ENCODE peak calls at places on chromosomes 1 and 21, in ten cellular contexts. E is activated naive CD4-positive, alpha-beta T cell treated with Interleukin-2 at 50 U/mL for 16 hours; F is T47D; X is NCI-H2171; C is ACHN; R is GOT3; S is T1000; L is ELR; A is HAP-1; W is psoas muscle. O is an unnamed sample.

GRCh38 chr1:174954686-174955669 is 44.8 kb upstream of the CACYBP start:
- DNase-seq in E (no peak), F (no peak), X (peak), C (no peak), R (no peak), S (no peak), L (no peak), A (no peak), W (no peak), O (no peak)

GRCh38 chr1:198416276-198416675 is 124.2 kb downstream of the ATP6V1G3 start:
- DNase-seq in E (no peak), F (no peak), X (no peak), C (no peak), R (no peak), S (no peak), L (no peak), A (no peak), W (no peak), O (no peak)

GRCh38 chr1:174800221-174800791 is 199.4 kb upstream of the CACYBP start:
- DNase-seq in E (peak), F (no peak), X (no peak), C (peak), R (no peak), S (no peak), L (no peak), A (no peak), W (no peak), O (no peak)

GRCh38 chr1:154414606-154415005 is 9.5 kb downstream of the IL6R start:
- DNase-seq in E (no peak), F (no peak), X (no peak), C (no peak), R (no peak), S (no peak), L (no peak), A (no peak), W (peak), O (no peak)

GRCh38 chr1:22280526-22280925 is 137.6 kb upstream of the WNT4 start:
- DNase-seq in E (no peak), F (no peak), X (no peak), C (no peak), R (no peak), S (no peak), L (no peak), A (no peak), W (no peak), O (no peak)

GRCh38 chr1:14552246-14552970 is 46.1 kb upstream of the KAZN start:
- DNase-seq in E (no peak), F (no peak), X (no peak), C (no peak), R (no peak), S (no peak), L (no peak), A (no peak), W (no peak), O (no peak)

GRCh38 chr1:111290640-111291039 is at the start of gene CHIA:
- DNase-seq in E (no peak), F (no peak), X (peak), C (peak), R (no peak), S (no peak), L (no peak), A (no peak), W (no peak), O (no peak)

GRCh38 chr1:176954242-176954641 is 210.3 kb downstream of the ASTN1 start:
- DNase-seq in E (no peak), F (no peak), X (no peak), C (peak), R (no peak), S (no peak), L (peak), A (no peak), W (no peak), O (no peak)

GRCh38 chr1:204870165-204870912 is at the start of gene NFASC:
- DNase-seq in E (no peak), F (no peak), X (no peak), C (no peak), R (no peak), S (no peak), L (no peak), A (no peak), W (no peak), O (no peak)

GRCh38 chr1:56958526-56958925 is 7.3 kb downstream of the C8B start:
- DNase-seq in E (no peak), F (no peak), X (no peak), C (no peak), R (no peak), S (peak), L (peak), A (no peak), W (no peak), O (no peak)

GRCh38 chr1:12441414-12442105 is 176.4 kb downstream of the DHRS3 start:
- DNase-seq in E (no peak), F (no peak), X (no peak), C (no peak), R (no peak), S (no peak), L (no peak), A (no peak), W (no peak), O (no peak)

GRCh38 chr1:149934326-149934725 is 2.4 kb downstream of the MTMR11 start:
- DNase-seq in E (no peak), F (no peak), X (no peak), C (no peak), R (no peak), S (no peak), L (no peak), A (no peak), W (no peak), O (no peak)

GRCh38 chr1:3597599-3597964 is 13.7 kb downstream of the MEGF6 start:
- DNase-seq in E (no peak), F (no peak), X (no peak), C (no peak), R (no peak), S (no peak), L (no peak), A (no peak), W (no peak), O (peak)

GRCh38 chr1:55329826-55330432 is 114.8 kb upstream of the USP24 start:
- DNase-seq in E (no peak), F (no peak), X (no peak), C (no peak), R (no peak), S (no peak), L (no peak), A (no peak), W (no peak), O (no peak)

GRCh38 chr1:222618001-222618879 is at the start of gene MIA3:
- DNase-seq in E (peak), F (peak), X (peak), C (peak), R (peak), S (no peak), L (peak), A (peak), W (peak), O (peak)

GRCh38 chr1:21764615-21765423 is 18.1 kb downstream of the USP48 start:
- DNase-seq in E (peak), F (no peak), X (no peak), C (peak), R (peak), S (peak), L (peak), A (peak), W (peak), O (no peak)

GRCh38 chr1:48610628-48611542 is 138.9 kb upstream of the SPATA6 start:
- DNase-seq in E (no peak), F (no peak), X (no peak), C (no peak), R (no peak), S (no peak), L (no peak), A (no peak), W (no peak), O (no peak)

GRCh38 chr21:44461438-44462089 is 6.3 kb downstream of the LRRC3 start:
- DNase-seq in E (no peak), F (peak), X (no peak), C (no peak), R (no peak), S (no peak), L (no peak), A (no peak), W (no peak), O (no peak)

GRCh38 chr1:225460737-225461532 is 33.1 kb upstream of the LBR start:
- DNase-seq in E (peak), F (no peak), X (no peak), C (peak), R (no peak), S (no peak), L (peak), A (no peak), W (peak), O (no peak)

GRCh38 chr1:76826072-76826827 is 41.0 kb upstream of the ST6GALNAC5 start:
- DNase-seq in E (no peak), F (no peak), X (no peak), C (peak), R (no peak), S (no peak), L (peak), A (no peak), W (no peak), O (no peak)

GRCh38 chr1:116167625-116168276 is 56.6 kb downstream of the MAB21L3 start:
- DNase-seq in E (no peak), F (no peak), X (no peak), C (peak), R (no peak), S (no peak), L (peak), A (no peak), W (peak), O (peak)

GRCh38 chr1:63189677-63190076 is 132.7 kb upstream of the FOXD3 start:
- DNase-seq in E (no peak), F (no peak), X (no peak), C (peak), R (no peak), S (no peak), L (peak), A (peak), W (no peak), O (no peak)

GRCh38 chr1:4634793-4635406 is 19.5 kb upstream of the AJAP1 start:
- DNase-seq in E (no peak), F (no peak), X (no peak), C (no peak), R (no peak), S (no peak), L (no peak), A (no peak), W (no peak), O (no peak)

GRCh38 chr1:68916227-68916853 is 419.5 kb upstream of the DEPDC1 start:
- DNase-seq in E (no peak), F (no peak), X (peak), C (peak), R (no peak), S (peak), L (no peak), A (no peak), W (no peak), O (no peak)

O was measured in GM06990.